ENCODE peak calls at places on chromosomes 11 and 22, in eight cellular contexts. N is RWPE2, Y is right cardiac atrium, L is psoas muscle, W is kidney, K is right lobe of liver, C is OCI-LY7, D is A549. R is an unnamed sample.

GRCh38 chr11:100752371-100753073 is 65.4 kb downstream of the ARHGAP42 start:
- DNase-seq in N (no peak), W (no peak), C (no peak), D (no peak), Y (no peak), K (no peak), L (no peak), R (no peak)

GRCh38 chr11:69869311-69869939 is 50.2 kb upstream of the FGF3 start:
- DNase-seq in D (no peak), K (no peak), L (no peak), W (peak; percentile 43), Y (no peak), N (no peak), C (no peak), R (peak; percentile 33)

GRCh38 chr11:17762309-17762974 is 27.9 kb downstream of the KCNC1 start:
- DNase-seq in C (peak; percentile 22), L (no peak), Y (no peak), D (no peak), K (no peak), W (no peak), N (no peak), R (no peak)

GRCh38 chr11:65546217-65546958 is 11.8 kb downstream of the LTBP3 start:
- DNase-seq in W (peak; percentile 97), Y (peak; percentile 83), D (peak; percentile 55), C (peak; percentile 95), K (peak; percentile 98), L (peak; percentile 79), N (no peak), R (peak; percentile 99)

GRCh38 chr22:49408102-49408836 is 419.4 kb downstream of the BRD1 start:
- DNase-seq in N (no peak), Y (no peak), C (no peak), L (no peak), W (no peak), K (no peak), D (no peak), R (no peak)

GRCh38 chr11:1074244-1075221 is at the start of gene MUC2:
- DNase-seq in Y (no peak), L (peak; percentile 11), C (no peak), N (peak; percentile 60), K (no peak), D (no peak), W (peak; percentile 72), R (no peak)

GRCh38 chr11:124896821-124897391 is 759 bp downstream of the ROBO4 start:
- DNase-seq in K (no peak), L (peak; percentile 58), D (no peak), W (no peak), Y (peak; percentile 65), C (no peak), N (no peak), R (no peak)

GRCh38 chr11:17353228-17354021 is 1.8 kb downstream of the NCR3LG1 start:
- DNase-seq in C (peak; percentile 69), D (peak; percentile 91), W (peak; percentile 91), Y (peak; percentile 88), L (peak; percentile 74), N (no peak), K (peak; percentile 76), R (peak; percentile 87)

GRCh38 chr22:32204856-32205722 is at the start of gene RFPL2:
- DNase-seq in K (peak; percentile 64), N (no peak), L (peak; percentile 29), D (peak; percentile 75), W (no peak), Y (no peak), C (no peak), R (peak; percentile 68)

GRCh38 chr11:33723238-33723881 is 12.9 kb downstream of the CD59 start:
- DNase-seq in D (peak; percentile 94), N (no peak), W (no peak), K (no peak), L (no peak), Y (peak; percentile 61), C (no peak), R (no peak)

GRCh38 chr22:18032455-18033101 is 8.2 kb upstream of the MICAL3 start:
- DNase-seq in K (no peak), L (no peak), Y (no peak), N (peak; percentile 90), W (no peak), C (no peak), D (peak; percentile 48), R (peak; percentile 70)

GRCh38 chr22:37206841-37207821 is 5.1 kb downstream of the SSTR3 start:
- DNase-seq in K (peak; percentile 49), L (no peak), Y (no peak), D (no peak), W (peak; percentile 71), N (peak; percentile 45), C (no peak), R (peak; percentile 29)

GRCh38 chr11:8060801-8061554 is 20.0 kb upstream of the TUB start:
- DNase-seq in D (no peak), K (no peak), Y (no peak), W (no peak), C (no peak), N (no peak), L (no peak), R (no peak)

GRCh38 chr11:126469308-126469707 is 113.8 kb downstream of the ST3GAL4 start:
- DNase-seq in W (no peak), N (no peak), C (no peak), L (no peak), D (no peak), Y (no peak), K (no peak), R (no peak)

GRCh38 chr11:40797981-40798380 is 661.5 kb downstream of the LRRC4C start:
- DNase-seq in L (no peak), N (no peak), D (no peak), K (no peak), W (no peak), Y (no peak), C (no peak), R (no peak)

GRCh38 chr11:71518506-71519471 is 8.3 kb upstream of the KRTAP5-7 start:
- DNase-seq in W (no peak), D (no peak), K (no peak), N (no peak), L (no peak), C (no peak), Y (no peak), R (no peak)

GRCh38 chr22:43827336-43827735 is 15.2 kb upstream of the EFCAB6 start:
- DNase-seq in N (no peak), W (no peak), Y (no peak), C (no peak), K (no peak), D (no peak), L (no peak), R (no peak)

GRCh38 chr22:47155131-47155885 is 392.9 kb downstream of the TBC1D22A start:
- DNase-seq in Y (no peak), W (no peak), N (no peak), K (no peak), D (no peak), L (no peak), C (no peak), R (no peak)
- H3K4me3 ChIP-seq in Y (no peak overlapping the region), W (no peak overlapping the region), N (no peak overlapping the region), K (no peak overlapping the region), D (no peak overlapping the region), L (peak overlapping the region; percentile 21), C (no peak overlapping the region), R (no peak overlapping the region)

GRCh38 chr22:46730568-46731245 is 7.3 kb downstream of the CERK start:
- DNase-seq in W (no peak), Y (no peak), N (no peak), C (no peak), L (no peak), D (no peak), K (no peak), R (no peak)

GRCh38 chr22:46732513-46732912 is 5.5 kb downstream of the CERK start:
- DNase-seq in C (no peak), K (no peak), W (peak; percentile 14), N (no peak), D (no peak), L (no peak), Y (no peak), R (no peak)

GRCh38 chr22:46731246-46732040 is 6.6 kb downstream of the CERK start:
- DNase-seq in C (no peak), Y (no peak), D (no peak), W (peak; percentile 92), K (peak; percentile 93), N (no peak), L (peak; percentile 58), R (peak; percentile 89)

GRCh38 chr22:46734830-46735453 is 3.1 kb downstream of the CERK start:
- DNase-seq in D (no peak), C (peak; percentile 88), K (peak; percentile 72), W (no peak), N (no peak), Y (no peak), L (no peak), R (peak; percentile 59)

GRCh38 chr22:46732041-46732379 is 6.0 kb downstream of the CERK start:
- DNase-seq in L (no peak), D (no peak), W (peak; percentile 73), K (no peak), Y (no peak), N (no peak), C (no peak), R (no peak)
- H3K4me1 ChIP-seq in L (peaks cover 70% of the 10 kb centered on the region), D (peaks cover 10% of the 10 kb centered on the region), W (peaks cover 58% of the 10 kb centered on the region), K (peaks cover 7% of the 10 kb centered on the region), Y (peaks cover 37% of the 10 kb centered on the region), N (peaks cover 8% of the 10 kb centered on the region), C (peaks cover 44% of the 10 kb centered on the region), R (peaks cover 91% of the 10 kb centered on the region)

GRCh38 chr11:105900515-105901035 is 121.5 kb downstream of the MSANTD4 start:
- DNase-seq in K (no peak), L (no peak), Y (no peak), N (no peak), C (no peak), W (peak; percentile 42), D (no peak), R (no peak)

GRCh38 chr11:105903113-105903512 is 118.9 kb downstream of the MSANTD4 start:
- DNase-seq in K (no peak), N (no peak), Y (no peak), C (no peak), W (no peak), D (no peak), L (no peak), R (no peak)

GRCh38 chr11:105897161-105897560 is 124.9 kb downstream of the MSANTD4 start:
- DNase-seq in K (no peak), D (no peak), Y (no peak), N (no peak), C (no peak), L (no peak), W (no peak), R (no peak)

GRCh38 chr11:105899776-105900175 is 122.3 kb downstream of the MSANTD4 start:
- DNase-seq in Y (no peak), D (no peak), C (no peak), N (no peak), W (no peak), K (no peak), L (no peak), R (no peak)
- H3K27ac ChIP-seq in Y (no peak overlapping the region), D (no peak overlapping the region), C (no peak overlapping the region), N (no peak overlapping the region), W (no peak overlapping the region), K (no peak overlapping the region), L (no peak overlapping the region), R (no peak overlapping the region)

DNA sequence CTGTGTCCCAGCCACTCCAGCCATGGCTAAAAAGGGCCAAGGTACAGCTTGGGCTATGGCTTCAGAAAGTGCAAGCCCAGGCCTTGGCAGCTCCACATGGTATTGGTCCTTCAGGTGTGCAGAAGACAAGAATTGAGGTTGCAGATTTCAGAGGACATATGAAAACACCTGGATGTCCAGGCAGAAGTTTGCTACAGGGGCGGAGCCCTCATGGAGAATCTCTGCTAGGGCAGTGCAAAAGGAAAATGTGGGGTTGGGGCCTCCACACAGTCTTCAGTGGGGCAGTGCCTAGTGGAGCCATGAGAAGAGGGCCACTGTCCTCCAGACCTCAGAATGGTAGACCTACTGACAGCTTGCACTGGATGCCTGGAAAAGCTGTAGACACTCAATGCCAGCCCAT is 1074.1 kb downstream of the JRKL start:
- DNase-seq in Y (no peak), L (no peak), C (no peak), D (no peak), K (no peak), N (no peak), W (peak; percentile 19), R (no peak)
- H3K4me3 ChIP-seq in Y (no peak overlapping the region), L (no peak overlapping the region), C (no peak overlapping the region), D (no peak overlapping the region), K (no peak overlapping the region), N (no peak overlapping the region), W (no peak overlapping the region), R (no peak overlapping the region)

R was measured in Peyer's patch.